ENCODE peak calls at places on chromosomes 1 and 21, in six cellular contexts. P, N, C, R, O and D are unnamed samples.

GRCh38 chr1:193479187-193479586 is 292.8 kb upstream of the B3GALT2 start:
- DNase-seq in P (no peak), N (peak), C (peak), R (no peak), O (peak), D (no peak)

GRCh38 chr1:218886472-218886871 is 287.2 kb upstream of the LYPLAL1 start:
- DNase-seq in P (peak), N (no peak), C (no peak), R (no peak), O (no peak), D (no peak)

GRCh38 chr1:24923485-24924113 is 6.5 kb downstream of the RUNX3 start:
- DNase-seq in P (no peak), N (no peak), C (no peak), R (no peak), O (no peak), D (no peak)

GRCh38 chr1:88946845-88947244 is 45.6 kb downstream of the KYAT3 start:
- DNase-seq in P (no peak), N (no peak), C (no peak), R (no peak), O (no peak), D (no peak)

GRCh38 chr1:152501704-152502103 is 8.9 kb upstream of the LCE5A start:
- DNase-seq in P (no peak), N (no peak), C (no peak), R (no peak), O (no peak), D (no peak)

GRCh38 chr1:13432251-13432650 is 22.0 kb downstream of the PRAMEF20 start:
- DNase-seq in P (no peak), N (no peak), C (no peak), R (no peak), O (no peak), D (no peak)

GRCh38 chr1:224751547-224752311 is 135.6 kb downstream of the CNIH3 start:
- DNase-seq in P (no peak), N (no peak), C (no peak), R (no peak), O (no peak), D (peak)

GRCh38 chr1:18734461-18735368 is 104.1 kb downstream of the PAX7 start:
- DNase-seq in P (no peak), N (no peak), C (no peak), R (no peak), O (no peak), D (no peak)

GRCh38 chr21:15614757-15615156 is 115.0 kb upstream of the USP25 start:
- DNase-seq in P (no peak), N (no peak), C (no peak), R (no peak), O (no peak), D (no peak)

GRCh38 chr1:168786476-168787330 is 57.7 kb upstream of the DPT start:
- DNase-seq in P (no peak), N (no peak), C (no peak), R (no peak), O (no peak), D (no peak)